ENCODE peak calls at places on chromosomes 5 and 9, in six cellular contexts. V, D, J, O, U and T are unnamed samples.

GRCh38 chr9:124329996-124330714 is 72.4 kb downstream of the NEK6 start:
- DNase-seq in V (no peak), D (no peak), J (no peak), O (peak; percentile 51), U (no peak), T (no peak)

GRCh38 chr9:19232117-19232829 is 1.8 kb downstream of the DENND4C start:
- DNase-seq in V (no peak), D (peak; percentile 39), J (no peak), O (no peak), U (peak; percentile 10), T (no peak)

GRCh38 chr9:4108708-4109444 is 191.0 kb downstream of the GLIS3 start:
- DNase-seq in V (no peak), D (no peak), J (no peak), O (no peak), U (no peak), T (no peak)

GRCh38 chr5:15746833-15747232 is 246.9 kb downstream of the FBXL7 start:
- DNase-seq in V (no peak), D (no peak), J (no peak), O (no peak), U (no peak), T (no peak)

GRCh38 chr5:101212942-101213514 is 309.9 kb upstream of the ST8SIA4 start:
- DNase-seq in V (no peak), D (no peak), J (no peak), O (no peak), U (no peak), T (no peak)

GRCh38 chr5:125463441-125464092 is 717.1 kb upstream of the ZNF608 start:
- DNase-seq in V (no peak), D (no peak), J (no peak), O (no peak), U (no peak), T (no peak)

GRCh38 chr9:13728917-13729811 is 449.7 kb upstream of the MPDZ start:
- DNase-seq in V (no peak), D (peak; percentile 47), J (no peak), O (no peak), U (peak; percentile 20), T (peak; percentile 15)

GRCh38 chr9:107462691-107463090 is 26.9 kb downstream of the KLF4 start:
- DNase-seq in V (no peak), D (no peak), J (no peak), O (no peak), U (no peak), T (no peak)

GRCh38 chr9:97528529-97529230 is 27.2 kb downstream of the TMOD1 start:
- DNase-seq in V (no peak), D (peak; percentile 63), J (no peak), O (no peak), U (no peak), T (no peak)

GRCh38 chr5:82885657-82886389 is 191.4 kb downstream of the TMEM167A start:
- DNase-seq in V (no peak), D (no peak), J (no peak), O (no peak), U (no peak), T (no peak)

GRCh38 chr9:38022995-38023394 is 46.0 kb downstream of the SHB start:
- DNase-seq in V (no peak), D (no peak), J (no peak), O (peak; percentile 75), U (no peak), T (no peak)

GRCh38 chr5:58683567-58683966 is 100.7 kb downstream of the RAB3C start:
- DNase-seq in V (no peak), D (no peak), J (no peak), O (no peak), U (no peak), T (no peak)

GRCh38 chr5:80055491-80056170 is 20.5 kb downstream of the THBS4 start:
- DNase-seq in V (no peak), D (no peak), J (no peak), O (no peak), U (peak; percentile 69), T (no peak)

GRCh38 chr9:18149457-18150011 is 324.4 kb upstream of the ADAMTSL1 start:
- DNase-seq in V (no peak), D (no peak), J (no peak), O (no peak), U (no peak), T (no peak)

GRCh38 chr9:137951597-137952490 is 74.3 kb downstream of the CACNA1B start:
- DNase-seq in V (no peak), D (no peak), J (no peak), O (no peak), U (no peak), T (no peak)

GRCh38 chr5:84622485-84622884 is 237.8 kb upstream of the EDIL3 start:
- DNase-seq in V (no peak), D (no peak), J (no peak), O (no peak), U (no peak), T (no peak)

GRCh38 chr5:93532370-93532769 is 48.6 kb downstream of the NR2F1-AS1 start:
- DNase-seq in V (no peak), D (peak; percentile 77), J (peak; percentile 47), O (peak; percentile 72), U (peak; percentile 14), T (peak; percentile 35)

GRCh38 chr5:5404376-5404775 is 18.1 kb upstream of the ICE1 start:
- DNase-seq in V (no peak), D (peak; percentile 66), J (no peak), O (no peak), U (no peak), T (peak; percentile 51)